ENCODE peak calls at places on chromosomes 16 and 17, in ten cellular contexts. Y, U, V, N, H, K, F, L, R and T are unnamed samples. For H3K4me1, the result is how much of the 10 kb centered on the place peaks cover.

GRCh38 chr16:53768167-53768566 is 64.2 kb downstream of the FTO start:
- DNase-seq in Y (no peak), U (no peak), V (no peak), N (no peak), H (no peak), K (no peak), F (no peak), L (no peak), R (no peak), T (no peak)

GRCh38 chr16:2691491-2692248 is 9.3 kb downstream of the KCTD5 start:
- DNase-seq in Y (no peak), U (no peak), V (peak), N (no peak), H (peak), K (no peak), F (no peak), L (no peak), R (peak), T (no peak)

GRCh38 chr17:70901870-70902269 is 732.5 kb downstream of the KCNJ2 start:
- DNase-seq in Y (no peak), U (no peak), V (no peak), N (no peak), H (no peak), K (no peak), F (no peak), L (no peak), R (no peak), T (no peak)

GRCh38 chr17:12122091-12122490 is 101.4 kb downstream of the MAP2K4 start:
- DNase-seq in Y (no peak), U (no peak), V (no peak), N (no peak), H (no peak), K (no peak), F (no peak), L (no peak), R (no peak), T (no peak)

GRCh38 chr17:56142325-56142724 is 10.9 kb upstream of the ANKFN1 start:
- DNase-seq in Y (no peak), U (no peak), V (no peak), N (no peak), H (no peak), K (no peak), F (no peak), L (peak), R (no peak), T (no peak)

GRCh38 chr16:50038756-50039529 is 13.9 kb downstream of the CNEP1R1 start:
- DNase-seq in Y (peak), U (no peak), V (peak), N (peak), H (peak), K (no peak), F (no peak), L (peak), R (peak), T (no peak)

GRCh38 chr17:34368455-34369195 is 5.6 kb upstream of the CCL1 start:
- DNase-seq in Y (no peak), U (no peak), V (no peak), N (no peak), H (no peak), K (no peak), F (no peak), L (no peak), R (no peak), T (no peak)

GRCh38 chr17:59464246-59464645 is 101.2 kb upstream of the DHX40 start:
- DNase-seq in Y (no peak), U (no peak), V (no peak), N (no peak), H (no peak), K (no peak), F (no peak), L (no peak), R (no peak), T (no peak)

GRCh38 chr17:56018202-56018601 is 135.1 kb upstream of the ANKFN1 start:
- DNase-seq in Y (no peak), U (no peak), V (no peak), N (no peak), H (no peak), K (no peak), F (no peak), L (no peak), R (no peak), T (no peak)

GRCh38 chr16:66906916-66907836 is 11.5 kb downstream of the CDH16 start:
- DNase-seq in Y (peak), U (no peak), V (no peak), N (no peak), H (no peak), K (no peak), F (no peak), L (no peak), R (no peak), T (no peak)

GRCh38 chr16:68414581-68414980 is 33.7 kb downstream of the SMPD3 start:
- DNase-seq in Y (no peak), U (no peak), V (no peak), N (no peak), H (no peak), K (no peak), F (no peak), L (no peak), R (no peak), T (no peak)

GRCh38 chr17:64146418-64147109 is 16.6 kb upstream of the ERN1 start:
- DNase-seq in Y (peak), U (peak), V (peak), N (peak), H (peak), K (peak), F (peak), L (peak), R (peak), T (peak)

GRCh38 chr17:42409467-42410351 is 13.3 kb downstream of the CAVIN1 start:
- DNase-seq in Y (peak), U (no peak), V (no peak), N (no peak), H (peak), K (no peak), F (peak), L (peak), R (peak), T (peak)

GRCh38 chr16:81003610-81004460 is 2.9 kb downstream of the CMC2 start:
- DNase-seq in Y (no peak), U (no peak), V (no peak), N (no peak), H (no peak), K (peak), F (no peak), L (no peak), R (no peak), T (no peak)

GRCh38 chr17:29619251-29619650 is 3.5 kb downstream of the CORO6 start:
- DNase-seq in Y (peak), U (no peak), V (no peak), N (no peak), H (peak), K (no peak), F (no peak), L (peak), R (no peak), T (no peak)

GRCh38 chr17:82060001-82060380 is 5.6 kb downstream of the DUS1L start:
- DNase-seq in Y (no peak), U (no peak), V (peak), N (no peak), H (no peak), K (no peak), F (no peak), L (no peak), R (no peak), T (no peak)

GRCh38 chr17:65218261-65218660 is 81.1 kb downstream of the RGS9 start:
- DNase-seq in Y (no peak), U (peak), V (no peak), N (no peak), H (no peak), K (no peak), F (no peak), L (no peak), R (no peak), T (no peak)

GRCh38 chr17:76132574-76133338 is 8.3 kb downstream of the FOXJ1 start:
- DNase-seq in Y (no peak), U (peak), V (peak), N (peak), H (no peak), K (no peak), F (no peak), L (no peak), R (no peak), T (peak)

GRCh38 chr16:71746442-71747046 is 22.0 kb upstream of the PHLPP2 start:
- DNase-seq in Y (no peak), U (peak), V (no peak), N (peak), H (no peak), K (peak), F (peak), L (no peak), R (no peak), T (peak)

GRCh38 chr17:70093163-70093562 is 18.1 kb downstream of the KCNJ16 start:
- DNase-seq in Y (no peak), U (no peak), V (no peak), N (no peak), H (no peak), K (no peak), F (no peak), L (no peak), R (no peak), T (no peak)

GRCh38 chr17:9729034-9729650 is 62.2 kb downstream of the DHRS7C start:
- DNase-seq in Y (no peak), U (peak), V (no peak), N (no peak), H (no peak), K (peak), F (peak), L (no peak), R (no peak), T (peak)

GRCh38 chr16:21275529-21275928 is 2.6 kb downstream of the CRYM start:
- DNase-seq in Y (no peak), U (no peak), V (no peak), N (no peak), H (no peak), K (no peak), F (no peak), L (no peak), R (no peak), T (no peak)

GRCh38 chr17:82252511-82253178 is 20.9 kb downstream of the CSNK1D start:
- DNase-seq in Y (no peak), U (no peak), V (peak), N (no peak), H (no peak), K (no peak), F (no peak), L (no peak), R (no peak), T (no peak)

GRCh38 chr16:47196457-47196856 is 52.7 kb upstream of the NETO2 start:
- DNase-seq in Y (no peak), U (no peak), V (no peak), N (no peak), H (no peak), K (no peak), F (no peak), L (no peak), R (no peak), T (no peak)

GRCh38 chr16:79970551-79971236 is 370.2 kb upstream of the MAF start:
- DNase-seq in Y (peak), U (peak), V (no peak), N (peak), H (peak), K (no peak), F (no peak), L (peak), R (peak), T (no peak)

GRCh38 chr17:373616-374225 is 21.1 kb upstream of the RPH3AL start:
- DNase-seq in Y (no peak), U (no peak), V (no peak), N (no peak), H (no peak), K (no peak), F (no peak), L (peak), R (peak), T (no peak)

GRCh38 chr17:49944451-49944850 is 24.5 kb upstream of the DLX4 start:
- DNase-seq in Y (no peak), U (no peak), V (no peak), N (no peak), H (no peak), K (no peak), F (no peak), L (no peak), R (no peak), T (no peak)

DNA sequence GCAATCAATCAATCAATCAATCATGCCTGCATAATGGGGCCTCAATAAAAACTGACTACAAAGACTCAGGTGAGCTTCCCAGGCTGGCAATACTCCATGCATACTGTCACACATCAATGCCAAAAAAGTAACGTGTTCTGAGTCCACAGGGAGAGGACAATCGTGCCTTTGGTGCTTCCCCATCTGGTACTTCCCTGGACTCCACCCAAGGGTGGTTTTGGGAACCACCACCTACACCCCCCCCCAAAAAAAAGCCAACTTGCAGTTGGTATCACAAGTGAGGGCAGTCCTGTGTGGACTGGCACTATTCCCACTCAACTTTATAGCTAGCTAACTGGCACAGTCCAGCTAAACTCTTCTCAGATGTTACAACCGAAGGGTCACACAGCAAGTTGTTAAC is 3.1 kb downstream of the ZDHHC7 start:
- DNase-seq in Y (no peak), U (no peak), V (no peak), N (no peak), H (no peak), K (no peak), F (no peak), L (no peak), R (no peak), T (no peak)
- H3K4me1 ChIP-seq in Y (under half), U (under half), V (half or more), N (under half), H (half or more), K (under half), F (half or more), L (half or more), R (half or more), T (under half)

DNA sequence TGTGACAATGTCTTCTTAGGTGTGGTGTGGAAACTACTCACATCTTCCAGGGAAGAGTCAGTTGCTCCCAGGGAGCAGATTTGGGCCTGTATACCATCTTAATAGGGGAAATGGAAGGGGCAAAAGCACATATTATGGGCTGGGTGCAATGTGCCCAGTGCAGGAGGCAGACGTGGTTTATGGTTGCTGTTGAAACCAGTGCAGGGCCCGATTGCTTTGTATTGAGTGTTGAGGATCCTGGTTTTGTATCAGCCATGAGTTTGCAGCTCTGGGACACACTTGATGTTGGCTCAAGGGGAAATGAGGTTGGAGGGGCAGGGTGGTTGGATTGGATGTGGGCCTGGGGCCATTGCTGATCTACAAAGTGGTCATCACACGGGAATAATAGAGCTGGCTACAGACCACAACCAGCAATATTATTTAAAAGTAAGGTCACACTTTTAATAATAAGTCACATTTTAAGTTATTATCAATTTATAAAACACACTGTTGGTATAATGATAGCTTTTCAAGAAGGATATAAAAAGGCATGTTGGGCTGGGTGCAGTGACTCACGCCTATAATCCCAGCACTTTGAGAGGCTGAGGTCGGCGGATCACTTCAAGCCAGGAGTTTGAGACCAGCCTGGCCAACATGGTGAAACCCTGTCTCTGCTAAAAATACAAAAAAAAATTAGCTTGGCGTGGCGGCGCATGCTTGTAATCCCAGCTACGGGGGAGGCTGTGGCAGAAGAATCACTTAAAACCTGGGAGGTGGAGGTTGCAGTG is 302.4 kb downstream of the SEC14L1 start:
- DNase-seq in Y (no peak), U (no peak), V (no peak), N (no peak), H (no peak), K (no peak), F (no peak), L (no peak), R (no peak), T (no peak)
- H3K4me1 ChIP-seq in Y (under half), U (under half), V (under half), N (under half), H (half or more), K (half or more), F (under half), L (half or more), R (half or more), T (under half)

GRCh38 chr16:25841776-25842175 is 150.0 kb downstream of the HS3ST4 start:
- DNase-seq in Y (no peak), U (no peak), V (no peak), N (no peak), H (no peak), K (no peak), F (no peak), L (no peak), R (no peak), T (no peak)
- H3K4me1 ChIP-seq in Y (under half), U (under half), V (under half), N (under half), H (under half), K (under half), F (under half), L (under half), R (under half), T (under half)

DNA sequence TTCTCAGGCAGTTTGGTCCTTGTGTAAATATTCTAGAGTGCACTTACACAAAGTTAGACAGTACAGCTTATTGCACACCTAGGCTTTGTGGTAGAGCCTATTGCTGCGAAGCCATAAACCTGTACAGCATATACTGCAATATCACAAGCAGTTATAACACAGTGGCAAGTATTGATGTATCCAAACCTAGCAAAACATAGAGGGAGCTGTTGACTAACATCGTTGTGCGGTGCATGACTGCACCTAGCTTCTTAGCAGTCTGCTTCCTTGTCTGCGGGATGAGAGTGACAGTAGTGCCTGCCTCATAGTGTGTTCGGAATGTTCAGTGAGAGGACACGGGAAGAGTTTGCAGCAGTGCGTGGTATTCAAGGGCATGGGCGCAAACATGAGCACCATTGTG is 78.9 kb downstream of the MPRIP start:
- DNase-seq in Y (no peak), U (no peak), V (peak), N (peak), H (no peak), K (no peak), F (no peak), L (no peak), R (no peak), T (no peak)
- H3K4me1 ChIP-seq in Y (under half), U (under half), V (under half), N (under half), H (half or more), K (half or more), F (half or more), L (half or more), R (half or more), T (under half)

DNA sequence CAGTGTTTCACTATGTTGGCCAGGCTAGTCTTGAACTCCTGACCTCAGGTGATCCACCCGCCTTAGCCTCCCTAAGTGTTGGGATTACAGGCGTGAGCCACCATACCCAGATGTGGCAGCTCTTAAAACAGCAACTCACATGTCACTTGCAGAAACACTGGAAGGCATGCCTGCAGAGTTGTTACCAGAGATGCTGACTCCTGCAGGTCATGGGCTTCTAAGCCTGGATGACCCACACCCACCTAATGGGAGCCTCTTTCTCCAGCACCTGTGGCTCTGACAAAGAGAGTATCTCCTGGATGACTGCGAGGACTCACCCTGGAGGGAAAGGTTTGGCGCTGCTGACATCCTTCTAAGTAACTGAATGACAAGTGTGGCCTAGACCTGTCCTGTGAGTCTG is 11.2 kb upstream of the RFWD3 start:
- DNase-seq in Y (no peak), U (no peak), V (no peak), N (no peak), H (no peak), K (no peak), F (no peak), L (no peak), R (no peak), T (no peak)
- H3K4me1 ChIP-seq in Y (under half), U (under half), V (under half), N (under half), H (under half), K (under half), F (under half), L (under half), R (under half), T (under half)

DNA sequence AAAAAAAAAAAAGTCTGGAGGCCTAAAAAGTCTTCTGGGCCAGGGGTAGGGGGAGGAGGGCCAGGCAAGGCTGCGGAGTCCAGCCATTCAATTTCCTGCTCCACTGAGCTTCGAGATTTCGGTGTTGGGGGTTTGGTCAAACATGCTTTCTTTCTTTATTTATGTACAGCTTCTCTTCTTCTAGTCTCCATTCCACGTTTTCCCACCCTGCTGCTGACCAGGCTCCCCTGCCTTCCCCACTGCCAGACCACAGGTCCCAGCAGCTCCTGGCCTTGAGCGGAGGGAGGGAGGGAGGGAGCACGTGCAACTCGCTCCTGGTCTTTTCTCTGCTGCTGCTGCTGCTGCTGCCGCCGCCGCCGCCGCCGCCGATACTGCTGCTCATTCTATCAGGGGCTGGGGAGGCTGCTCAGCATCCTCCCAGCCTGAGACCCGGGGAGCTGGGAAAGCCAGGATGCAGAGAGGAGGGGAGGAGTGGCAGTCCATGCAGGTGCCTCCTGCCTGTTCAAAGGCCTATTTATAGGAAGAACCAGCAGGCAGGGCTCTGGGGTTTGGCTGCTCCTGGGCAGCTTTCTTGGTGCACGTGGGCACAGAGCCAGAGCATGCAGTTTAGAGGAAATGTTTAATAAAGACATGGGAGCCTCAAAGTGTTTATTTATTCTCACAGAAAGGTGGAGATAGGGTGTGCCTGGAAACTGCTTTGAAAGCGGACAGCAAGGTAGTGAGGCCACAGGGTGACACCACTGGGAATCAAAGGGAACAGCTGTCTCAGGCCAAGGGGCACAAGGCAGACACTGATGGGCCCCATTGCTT is 23.4 kb upstream of the ZFHX3 start:
- DNase-seq in Y (peak), U (peak), V (peak), N (peak), H (peak), K (no peak), F (no peak), L (no peak), R (peak), T (no peak)
- H3K4me1 ChIP-seq in Y (under half), U (under half), V (under half), N (under half), H (half or more), K (under half), F (under half), L (under half), R (half or more), T (under half)

DNA sequence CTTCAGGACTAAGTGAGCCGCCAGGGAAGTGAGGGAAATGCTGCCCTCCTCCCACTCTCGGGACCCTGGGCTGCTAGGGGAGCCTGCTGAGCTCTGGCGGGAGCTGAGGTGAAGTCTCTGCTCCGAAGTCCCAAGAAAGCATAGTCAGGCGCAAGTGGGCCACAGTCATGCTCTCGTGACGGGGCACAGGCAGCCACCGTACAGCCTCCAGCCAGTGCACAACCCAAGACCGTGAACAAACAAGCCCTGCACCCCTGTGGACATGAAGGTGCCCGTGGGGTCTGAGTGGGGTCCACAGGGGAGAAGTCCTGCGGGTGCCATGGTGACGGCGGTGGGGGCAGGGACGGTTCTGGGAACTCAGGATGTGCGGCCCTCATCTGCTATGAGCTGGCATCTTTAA is 24.7 kb downstream of the ZNF276 start:
- DNase-seq in Y (no peak), U (no peak), V (no peak), N (no peak), H (no peak), K (no peak), F (no peak), L (no peak), R (no peak), T (no peak)
- H3K4me1 ChIP-seq in Y (under half), U (under half), V (under half), N (under half), H (under half), K (under half), F (under half), L (under half), R (under half), T (under half)

GRCh38 chr17:27631409-27631755 is 394 bp downstream of the LGALS9 start:
- DNase-seq in Y (no peak), U (no peak), V (no peak), N (no peak), H (no peak), K (peak), F (no peak), L (no peak), R (no peak), T (no peak)
- H3K4me1 ChIP-seq in Y (under half), U (under half), V (under half), N (under half), H (under half), K (under half), F (under half), L (under half), R (under half), T (under half)